ENCODE peak calls at places on chromosome 13, in nine cellular contexts. H is endothelial cell of umbilical vein, L is heart right ventricle, Q is hepatocyte, S is endodermal cell, I is lower lobe of right lung, R is uterus, K is GM23248, U is Peyer's patch. V is an unnamed sample. For H3K4me1 and H3K36me3, the result is how much of the 10 kb centered on the place peaks cover.

GRCh38 chr13:44668707-44669106 is 92.6 kb upstream of the TSC22D1 start:
- DNase-seq in U (no peak), I (no peak), H (peak), L (no peak), S (no peak), R (no peak), K (peak), Q (no peak), V (no peak)

GRCh38 chr13:51645154-51645650 is 60.9 kb downstream of the WDFY2 start:
- DNase-seq in U (no peak), I (no peak), L (no peak), S (no peak), Q (peak), H (no peak), K (peak), R (no peak), V (no peak)

GRCh38 chr13:53411443-53411842 is 382.8 kb downstream of the OLFM4 start:
- DNase-seq in U (no peak), L (no peak), K (no peak), S (no peak), R (no peak), I (no peak), H (no peak), Q (no peak), V (no peak)

GRCh38 chr13:113597386-113598080 is 13.0 kb downstream of the TFDP1 start:
- DNase-seq in R (no peak), L (no peak), S (peak), U (no peak), I (peak), K (no peak), Q (no peak), H (no peak), V (peak)

GRCh38 chr13:75312884-75313520 is 169.0 kb downstream of the TBC1D4 start:
- DNase-seq in L (no peak), Q (no peak), K (no peak), H (no peak), S (no peak), I (no peak), U (no peak), R (no peak), V (no peak)

GRCh38 chr13:46554971-46555370 is 2.0 kb downstream of the LRCH1 start:
- DNase-seq in R (no peak), K (peak), U (no peak), S (no peak), I (no peak), H (peak), Q (no peak), L (no peak), V (no peak)

GRCh38 chr13:37136187-37136586 is 30.7 kb upstream of the CSNK1A1L start:
- DNase-seq in S (no peak), K (peak), Q (no peak), H (peak), R (no peak), I (no peak), U (no peak), L (no peak), V (no peak)

GRCh38 chr13:49367640-49368431 is 76.0 kb downstream of the CAB39L start:
- DNase-seq in I (no peak), L (no peak), K (peak), R (no peak), S (no peak), Q (no peak), U (no peak), H (no peak), V (no peak)

GRCh38 chr13:42396901-42397670 is 125.1 kb downstream of the AKAP11 start:
- DNase-seq in L (no peak), R (no peak), Q (no peak), I (no peak), H (no peak), U (no peak), S (no peak), K (peak), V (no peak)

GRCh38 chr13:39672378-39673132 is 17.1 kb downstream of the COG6 start:
- DNase-seq in Q (no peak), H (no peak), U (no peak), I (no peak), K (no peak), R (no peak), L (no peak), S (no peak), V (no peak)

GRCh38 chr13:27168870-27169525 is 2.6 kb downstream of the USP12 start:
- DNase-seq in L (no peak), I (no peak), U (no peak), S (no peak), Q (peak), R (no peak), H (peak), K (peak), V (no peak)

GRCh38 chr13:30905932-30906383 is at the start of gene MEDAG:
- DNase-seq in R (peak), K (peak), L (peak), U (no peak), I (peak), S (no peak), H (peak), Q (no peak), V (peak)

GRCh38 chr13:76516013-76516412 is 370.2 kb downstream of the KCTD12 start:
- DNase-seq in S (no peak), K (peak), H (no peak), I (no peak), R (no peak), Q (no peak), L (no peak), U (no peak), V (no peak)

GRCh38 chr13:106736941-106737340 is 169.0 kb upstream of the ARGLU1 start:
- DNase-seq in U (no peak), Q (peak), L (no peak), I (no peak), K (no peak), R (no peak), S (no peak), H (no peak), V (no peak)

GRCh38 chr13:38954291-38954690 is 36.3 kb downstream of the STOML3 start:
- DNase-seq in H (peak), Q (no peak), S (no peak), K (peak), R (no peak), I (no peak), U (no peak), L (no peak), V (no peak)

GRCh38 chr13:26967119-26968038 is 204.2 kb downstream of the USP12 start:
- DNase-seq in S (no peak), H (no peak), R (no peak), K (peak), I (peak), Q (no peak), L (peak), U (no peak), V (no peak)

GRCh38 chr13:56706485-56706884 is 434.2 kb upstream of the PRR20A start:
- DNase-seq in R (no peak), K (no peak), L (no peak), U (no peak), I (no peak), S (no peak), H (peak), Q (no peak), V (no peak)

GRCh38 chr13:93951153-93951552 is 528.3 kb downstream of the DCT start:
- DNase-seq in I (no peak), L (no peak), S (no peak), Q (no peak), H (no peak), R (no peak), U (no peak), K (peak), V (no peak)

GRCh38 chr13:104389722-104390121 is 1323.5 kb upstream of the SLC10A2 start:
- DNase-seq in Q (peak), I (no peak), S (no peak), K (no peak), L (no peak), R (no peak), H (no peak), U (no peak), V (no peak)

GRCh38 chr13:33284016-33284415 is 1.5 kb downstream of the STARD13 start:
- DNase-seq in H (peak), S (no peak), Q (no peak), I (no peak), U (no peak), L (no peak), K (peak), R (no peak), V (no peak)

GRCh38 chr13:51585696-51586095 is 1.4 kb downstream of the WDFY2 start:
- DNase-seq in I (no peak), S (no peak), U (no peak), H (no peak), L (no peak), R (no peak), K (peak), Q (no peak), V (no peak)

GRCh38 chr13:29497137-29497654 is 98.3 kb downstream of the SLC7A1 start:
- DNase-seq in Q (no peak), I (no peak), K (no peak), L (peak), R (no peak), U (no peak), H (no peak), S (peak), V (no peak)

GRCh38 chr13:51291341-51291740 is 48.1 kb upstream of the SERPINE3 start:
- DNase-seq in S (peak), H (no peak), R (peak), K (peak), I (no peak), L (no peak), Q (peak), U (no peak), V (no peak)

GRCh38 chr13:112703449-112703848 is 13.6 kb downstream of the ATP11A start:
- DNase-seq in Q (no peak), L (no peak), K (no peak), U (no peak), S (no peak), R (no peak), H (no peak), I (no peak), V (no peak)

GRCh38 chr13:35630551-35631275 is 154.2 kb upstream of the MAB21L1 start:
- DNase-seq in K (peak), S (peak), R (no peak), I (no peak), L (no peak), H (peak), U (no peak), Q (peak), V (no peak)

GRCh38 chr13:27401210-27401609 is 23.2 kb upstream of the GTF3A start:
- DNase-seq in Q (peak), H (no peak), L (peak), S (no peak), K (peak), I (peak), U (peak), R (no peak), V (no peak)

GRCh38 chr13:113989585-113990300 is 15.9 kb upstream of the C13orf46 start:
- DNase-seq in L (no peak), U (no peak), H (no peak), I (no peak), S (no peak), Q (no peak), K (no peak), R (no peak), V (peak)

GRCh38 chr13:107838592-107839161 is 376.7 kb downstream of the LIG4 start:
- DNase-seq in Q (no peak), R (no peak), K (no peak), I (no peak), H (no peak), S (peak), L (no peak), U (no peak), V (no peak)

GRCh38 chr13:27968316-27969072 is 621 bp downstream of the CDX2 start:
- DNase-seq in R (no peak), U (no peak), Q (no peak), L (no peak), I (no peak), S (peak), K (no peak), H (no peak), V (peak)

GRCh38 chr13:114101325-114101821 is 31.1 kb downstream of the RASA3 start:
- DNase-seq in Q (no peak), U (no peak), S (peak), K (peak), H (no peak), L (peak), R (peak), I (peak), V (peak)

DNA sequence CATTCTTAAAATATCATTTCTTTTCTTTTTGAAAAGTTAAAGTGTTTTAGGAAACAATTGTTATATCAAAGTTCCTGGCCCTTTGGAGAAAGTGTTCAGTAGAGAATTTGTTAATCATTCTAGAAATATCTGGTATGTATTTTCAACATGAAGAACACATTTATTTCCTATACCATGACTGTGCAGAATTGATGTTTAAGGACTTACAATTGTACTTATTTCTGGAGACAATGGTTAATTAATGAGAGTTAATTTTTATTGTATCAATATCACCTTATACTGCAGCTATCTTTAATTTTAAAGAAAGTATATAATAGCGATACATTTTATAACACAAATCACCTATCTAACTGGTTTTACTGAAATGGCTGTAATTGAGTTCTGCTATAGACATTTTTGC is 95.3 kb downstream of the TEX29 start:
- DNase-seq in I (no peak), S (no peak), K (no peak), U (no peak), H (no peak), Q (no peak), L (no peak), R (no peak), V (no peak)
- H3K4me1 ChIP-seq in I (under half), S (under half), K (under half), U (under half), H (under half), Q (under half), L (under half), R (under half), V (under half)

GRCh38 chr13:110506396-110506795 is 55.1 kb downstream of the RAB20 start:
- DNase-seq in K (no peak), U (no peak), Q (no peak), I (peak), L (no peak), R (no peak), S (no peak), H (no peak), V (no peak)
- H3K36me3 ChIP-seq in K (under half), U (under half), Q (under half), I (half or more), L (half or more), R (under half), S (half or more), H (under half), V (half or more)

GRCh38 chr13:72781461-72782439 is at the start of the genes DIS3 and PIBF1:
- DNase-seq in R (peak), I (peak), Q (peak), S (peak), K (peak), H (peak), L (peak), U (peak), V (peak)

GRCh38 chr13:72782717-72783116 is 784 bp downstream of the PIBF1 start:
- DNase-seq in K (peak), Q (no peak), S (no peak), L (no peak), I (no peak), U (no peak), R (no peak), H (peak), V (no peak)
- H3K4me3 ChIP-seq in K (peak), Q (peak), S (peak), L (peak), I (peak), U (peak), R (peak), H (peak), V (peak)

GRCh38 chr13:99693351-99693750 is 192.1 kb downstream of the TM9SF2 start:
- DNase-seq in L (no peak), S (no peak), K (no peak), I (no peak), Q (no peak), H (no peak), U (no peak), R (no peak), V (no peak)
- H3K4me1 ChIP-seq in L (under half), S (under half), K (under half), I (under half), Q (under half), H (under half), U (under half), R (under half), V (under half)

GRCh38 chr13:21399741-21400140 is 59.4 kb downstream of the ZDHHC20 start:
- DNase-seq in Q (no peak), R (no peak), U (no peak), K (peak), I (no peak), S (no peak), H (peak), L (no peak), V (no peak)

GRCh38 chr13:21395953-21396352 is 63.1 kb downstream of the ZDHHC20 start:
- DNase-seq in Q (no peak), H (no peak), K (no peak), I (no peak), S (no peak), R (no peak), U (no peak), L (no peak), V (no peak)
- H3K36me3 ChIP-seq in Q (under half), H (under half), K (under half), I (half or more), S (half or more), R (under half), U (under half), L (half or more), V (under half)

GRCh38 chr13:31927219-31927653 is 104.3 kb upstream of the FRY start:
- DNase-seq in S (peak), L (no peak), Q (peak), K (no peak), H (no peak), U (no peak), R (no peak), I (no peak), V (no peak)
- H3K4me3 ChIP-seq in S (no peak), L (no peak), Q (no peak), K (no peak), H (no peak), U (no peak), R (no peak), I (no peak), V (no peak)